ENCODE peak calls at places on chromosomes 6 and 20, in six cellular contexts. One of them, this sample, is unnamed.

GRCh38 chr6:122717350-122717749 is 62.2 kb upstream of the FABP7 start:
- DNase-seq in endothelial cell of umbilical vein: no peak
- DNase-seq in EH: peak
- DNase-seq in HEK293T: no peak
- DNase-seq in nephron progenitor cell: no peak
- DNase-seq in stomach: no peak
- DNase-seq in this sample: no peak

GRCh38 chr6:72250664-72251063 is 364.3 kb downstream of the RIMS1 start:
- DNase-seq in endothelial cell of umbilical vein: no peak
- DNase-seq in EH: peak
- DNase-seq in HEK293T: no peak
- DNase-seq in nephron progenitor cell: no peak
- DNase-seq in stomach: no peak
- DNase-seq in this sample: no peak

GRCh38 chr6:56259682-56260081 is 12.3 kb upstream of the COL21A1 start:
- DNase-seq in endothelial cell of umbilical vein: peak
- DNase-seq in EH: peak
- DNase-seq in HEK293T: no peak
- DNase-seq in nephron progenitor cell: no peak
- DNase-seq in stomach: no peak
- DNase-seq in this sample: no peak

GRCh38 chr6:55964136-55964535 is 88.7 kb upstream of the BMP5 start:
- DNase-seq in endothelial cell of umbilical vein: no peak
- DNase-seq in EH: no peak
- DNase-seq in HEK293T: no peak
- DNase-seq in nephron progenitor cell: no peak
- DNase-seq in stomach: no peak
- DNase-seq in this sample: no peak

GRCh38 chr20:63106108-63106764 is 99.5 kb upstream of the BHLHE23 start:
- DNase-seq in endothelial cell of umbilical vein: no peak
- DNase-seq in EH: peak
- DNase-seq in HEK293T: no peak
- DNase-seq in nephron progenitor cell: no peak
- DNase-seq in stomach: peak
- DNase-seq in this sample: no peak

GRCh38 chr20:44029848-44030230 is 115.2 kb downstream of the TOX2 start:
- DNase-seq in endothelial cell of umbilical vein: no peak
- DNase-seq in EH: no peak
- DNase-seq in HEK293T: no peak
- DNase-seq in nephron progenitor cell: no peak
- DNase-seq in stomach: no peak
- DNase-seq in this sample: no peak

GRCh38 chr20:53205046-53205445 is 232.9 kb downstream of the TSHZ2 start:
- DNase-seq in endothelial cell of umbilical vein: no peak
- DNase-seq in EH: no peak
- DNase-seq in HEK293T: no peak
- DNase-seq in nephron progenitor cell: no peak
- DNase-seq in stomach: no peak
- DNase-seq in this sample: no peak

GRCh38 chr6:90411292-90411781 is 114.7 kb upstream of the BACH2 start:
- DNase-seq in endothelial cell of umbilical vein: no peak
- DNase-seq in EH: no peak
- DNase-seq in HEK293T: no peak
- DNase-seq in nephron progenitor cell: no peak
- DNase-seq in stomach: peak
- DNase-seq in this sample: no peak

GRCh38 chr6:7410801-7411200 is 21.2 kb downstream of the RIOK1 start:
- DNase-seq in endothelial cell of umbilical vein: no peak
- DNase-seq in EH: no peak
- DNase-seq in HEK293T: no peak
- DNase-seq in nephron progenitor cell: no peak
- DNase-seq in stomach: no peak
- DNase-seq in this sample: no peak

GRCh38 chr6:47047479-47048411 is 5.6 kb upstream of the ADGRF1 start:
- DNase-seq in endothelial cell of umbilical vein: peak
- DNase-seq in EH: peak
- DNase-seq in HEK293T: peak
- DNase-seq in nephron progenitor cell: peak
- DNase-seq in stomach: peak
- DNase-seq in this sample: peak

GRCh38 chr6:167469655-167470054 is 144.8 kb downstream of the TTLL2 start:
- DNase-seq in endothelial cell of umbilical vein: no peak
- DNase-seq in EH: no peak
- DNase-seq in HEK293T: no peak
- DNase-seq in nephron progenitor cell: no peak
- DNase-seq in stomach: no peak
- DNase-seq in this sample: no peak

GRCh38 chr20:47120346-47120745 is 225.7 kb downstream of the EYA2 start:
- DNase-seq in endothelial cell of umbilical vein: no peak
- DNase-seq in EH: no peak
- DNase-seq in HEK293T: no peak
- DNase-seq in nephron progenitor cell: no peak
- DNase-seq in stomach: no peak
- DNase-seq in this sample: no peak

GRCh38 chr6:148342146-148343027 is at the start of gene SASH1:
- DNase-seq in endothelial cell of umbilical vein: peak
- DNase-seq in EH: peak
- DNase-seq in HEK293T: peak
- DNase-seq in nephron progenitor cell: peak
- DNase-seq in stomach: peak
- DNase-seq in this sample: peak

GRCh38 chr20:17816804-17817590 is 117.2 kb downstream of the BANF2 start:
- DNase-seq in endothelial cell of umbilical vein: no peak
- DNase-seq in EH: peak
- DNase-seq in HEK293T: no peak
- DNase-seq in nephron progenitor cell: no peak
- DNase-seq in stomach: no peak
- DNase-seq in this sample: no peak

GRCh38 chr6:158962371-158962770 is 37.6 kb downstream of the RSPH3 start:
- DNase-seq in endothelial cell of umbilical vein: no peak
- DNase-seq in EH: peak
- DNase-seq in HEK293T: no peak
- DNase-seq in nephron progenitor cell: no peak
- DNase-seq in stomach: no peak
- DNase-seq in this sample: no peak

GRCh38 chr6:125790403-125791150 is at the start of gene NCOA7:
- DNase-seq in endothelial cell of umbilical vein: peak
- DNase-seq in EH: peak
- DNase-seq in HEK293T: peak
- DNase-seq in nephron progenitor cell: peak
- DNase-seq in stomach: peak
- DNase-seq in this sample: no peak